ENCODE peak calls at places on chromosome 11, in four cellular contexts. U is NCI-H748 treated with DMSO at 0.1 percent for 48 hours; I is activated T-helper 1 cell treated with anti-CD3 and anti-CD28 coated beads, Interleukin-12 subunit alpha, Interleukin-12 subunit beta, Interleukin-2, Interleukin-4 antibody, amounts not matched to agents 30 ng/mL and 10 ng/mL and 1 ng/mL, durations not matched to agents 14 hours and 24 hours and 36 hours; H is NT2/D1. S is an unnamed sample.

GRCh38 chr11:61888043-61888442 is 3.3 kb downstream of the FADS3 start:
- DNase-seq in H (no peak), I (no peak), U (no peak), S (no peak)

GRCh38 chr11:133782116-133782725 is 63.1 kb downstream of the SPATA19 start:
- DNase-seq in U (no peak), H (no peak), I (no peak), S (no peak)

GRCh38 chr11:2794947-2795346 is 90.6 kb downstream of the CDKN1C start:
- DNase-seq in I (no peak), U (no peak), H (no peak), S (no peak)

GRCh38 chr11:104956528-104956927 is 11.8 kb downstream of the CASP4 start:
- DNase-seq in H (no peak), U (no peak), I (no peak), S (no peak)

GRCh38 chr11:1438261-1438966 is 48.2 kb downstream of the MOB2 start:
- DNase-seq in I (no peak), U (no peak), H (no peak), S (no peak)

GRCh38 chr11:79030448-79030847 is 410.4 kb downstream of the TENM4 start:
- DNase-seq in H (no peak), I (no peak), U (no peak), S (no peak)

GRCh38 chr11:944711-945470 is 19.2 kb downstream of the AP2A2 start:
- DNase-seq in I (no peak), U (no peak), H (peak), S (no peak)

GRCh38 chr11:113286509-113287497 is 27.6 kb upstream of the TTC12 start:
- DNase-seq in I (no peak), H (no peak), U (no peak), S (no peak)

GRCh38 chr11:44986315-44986714 is 35.6 kb upstream of the TP53I11 start:
- DNase-seq in I (no peak), H (no peak), U (no peak), S (no peak)

GRCh38 chr11:9662273-9662672 is 1.6 kb upstream of the SWAP70 start:
- DNase-seq in I (no peak), H (no peak), U (no peak), S (peak)

GRCh38 chr11:45472713-45473317 is 186.7 kb upstream of the SYT13 start:
- DNase-seq in U (peak), H (no peak), I (no peak), S (no peak)

GRCh38 chr11:58058276-58059010 is 27.7 kb downstream of the OR6Q1 start:
- DNase-seq in H (no peak), U (peak), I (no peak), S (no peak)

GRCh38 chr11:19344661-19345518 is 104.1 kb upstream of the E2F8 start:
- DNase-seq in I (no peak), H (peak), U (peak), S (no peak)

GRCh38 chr11:83871013-83871412 is 584.8 kb upstream of the CCDC90B start:
- DNase-seq in I (no peak), U (peak), H (no peak), S (no peak)

GRCh38 chr11:94100253-94100652 is 28.4 kb upstream of the PANX1 start:
- DNase-seq in I (no peak), U (no peak), H (no peak), S (no peak)